ENCODE peak calls at places on chromosomes 5 and 9, in four cellular contexts. One of them, this sample, is unnamed.

GRCh38 chr9:128361296-128361980 is 9.7 kb upstream of the URM1 start:
- DNase-seq in effector CD4-positive, alpha-beta T cell: no peak
- DNase-seq in activated T-helper 9 cell treated with anti-CD3 and anti-CD28 coated beads, Interleukin-2, amount 50 U/mL, for 16 hours: no peak
- DNase-seq in GM13977: no peak
- DNase-seq in this sample: no peak

GRCh38 chr5:44603496-44604272 is 205.1 kb upstream of the MRPS30 start:
- DNase-seq in effector CD4-positive, alpha-beta T cell: no peak
- DNase-seq in activated T-helper 9 cell treated with anti-CD3 and anti-CD28 coated beads, Interleukin-2, amount 50 U/mL, for 16 hours: no peak
- DNase-seq in GM13977: no peak
- DNase-seq in this sample: no peak

GRCh38 chr5:130912088-130912487 is 253.0 kb downstream of the HINT1 start:
- DNase-seq in effector CD4-positive, alpha-beta T cell: no peak
- DNase-seq in activated T-helper 9 cell treated with anti-CD3 and anti-CD28 coated beads, Interleukin-2, amount 50 U/mL, for 16 hours: no peak
- DNase-seq in GM13977: no peak
- DNase-seq in this sample: peak

GRCh38 chr9:131019387-131020239 is 10.6 kb downstream of the LAMC3 start:
- DNase-seq in effector CD4-positive, alpha-beta T cell: no peak
- DNase-seq in activated T-helper 9 cell treated with anti-CD3 and anti-CD28 coated beads, Interleukin-2, amount 50 U/mL, for 16 hours: no peak
- DNase-seq in GM13977: no peak
- DNase-seq in this sample: no peak

GRCh38 chr9:36146666-36147065 is 10.1 kb downstream of the GLIPR2 start:
- DNase-seq in effector CD4-positive, alpha-beta T cell: no peak
- DNase-seq in activated T-helper 9 cell treated with anti-CD3 and anti-CD28 coated beads, Interleukin-2, amount 50 U/mL, for 16 hours: no peak
- DNase-seq in GM13977: no peak
- DNase-seq in this sample: no peak

GRCh38 chr5:42912184-42912766 is 100.6 kb upstream of the SELENOP start:
- DNase-seq in effector CD4-positive, alpha-beta T cell: peak
- DNase-seq in activated T-helper 9 cell treated with anti-CD3 and anti-CD28 coated beads, Interleukin-2, amount 50 U/mL, for 16 hours: peak
- DNase-seq in GM13977: no peak
- DNase-seq in this sample: peak

GRCh38 chr9:35618854-35619799 is 914 bp upstream of the CD72 start:
- DNase-seq in effector CD4-positive, alpha-beta T cell: no peak
- DNase-seq in activated T-helper 9 cell treated with anti-CD3 and anti-CD28 coated beads, Interleukin-2, amount 50 U/mL, for 16 hours: no peak
- DNase-seq in GM13977: peak
- DNase-seq in this sample: no peak

GRCh38 chr5:78727786-78728761 is 79.5 kb upstream of the LHFPL2 start:
- DNase-seq in effector CD4-positive, alpha-beta T cell: no peak
- DNase-seq in activated T-helper 9 cell treated with anti-CD3 and anti-CD28 coated beads, Interleukin-2, amount 50 U/mL, for 16 hours: no peak
- DNase-seq in GM13977: peak
- DNase-seq in this sample: no peak

GRCh38 chr5:62143268-62144229 is 162.5 kb upstream of the KIF2A start:
- DNase-seq in effector CD4-positive, alpha-beta T cell: no peak
- DNase-seq in activated T-helper 9 cell treated with anti-CD3 and anti-CD28 coated beads, Interleukin-2, amount 50 U/mL, for 16 hours: no peak
- DNase-seq in GM13977: peak
- DNase-seq in this sample: peak

GRCh38 chr5:976849-977751 is 31.5 kb upstream of the NKD2 start:
- DNase-seq in effector CD4-positive, alpha-beta T cell: no peak
- DNase-seq in activated T-helper 9 cell treated with anti-CD3 and anti-CD28 coated beads, Interleukin-2, amount 50 U/mL, for 16 hours: no peak
- DNase-seq in GM13977: no peak
- DNase-seq in this sample: no peak

GRCh38 chr9:82805027-82805426 is 257.9 kb downstream of the RASEF start:
- DNase-seq in effector CD4-positive, alpha-beta T cell: no peak
- DNase-seq in activated T-helper 9 cell treated with anti-CD3 and anti-CD28 coated beads, Interleukin-2, amount 50 U/mL, for 16 hours: no peak
- DNase-seq in GM13977: no peak
- DNase-seq in this sample: no peak

GRCh38 chr5:1417586-1418225 is 27.5 kb downstream of the SLC6A3 start:
- DNase-seq in effector CD4-positive, alpha-beta T cell: no peak
- DNase-seq in activated T-helper 9 cell treated with anti-CD3 and anti-CD28 coated beads, Interleukin-2, amount 50 U/mL, for 16 hours: no peak
- DNase-seq in GM13977: no peak
- DNase-seq in this sample: no peak

GRCh38 chr9:117134826-117135411 is 279.9 kb downstream of the ASTN2 start:
- DNase-seq in effector CD4-positive, alpha-beta T cell: no peak
- DNase-seq in activated T-helper 9 cell treated with anti-CD3 and anti-CD28 coated beads, Interleukin-2, amount 50 U/mL, for 16 hours: no peak
- DNase-seq in GM13977: no peak
- DNase-seq in this sample: no peak

GRCh38 chr9:27726244-27727141 is 153.2 kb upstream of the C9orf72 start:
- DNase-seq in effector CD4-positive, alpha-beta T cell: no peak
- DNase-seq in activated T-helper 9 cell treated with anti-CD3 and anti-CD28 coated beads, Interleukin-2, amount 50 U/mL, for 16 hours: no peak
- DNase-seq in GM13977: peak
- DNase-seq in this sample: peak

GRCh38 chr9:114371986-114372917 is 15.5 kb downstream of the AKNA start:
- DNase-seq in effector CD4-positive, alpha-beta T cell: peak
- DNase-seq in activated T-helper 9 cell treated with anti-CD3 and anti-CD28 coated beads, Interleukin-2, amount 50 U/mL, for 16 hours: no peak
- DNase-seq in GM13977: peak
- DNase-seq in this sample: no peak

GRCh38 chr5:67530609-67531255 is 334.1 kb upstream of the CD180 start:
- DNase-seq in effector CD4-positive, alpha-beta T cell: no peak
- DNase-seq in activated T-helper 9 cell treated with anti-CD3 and anti-CD28 coated beads, Interleukin-2, amount 50 U/mL, for 16 hours: no peak
- DNase-seq in GM13977: no peak
- DNase-seq in this sample: no peak

GRCh38 chr5:1882337-1883119 is at the start of gene IRX4:
- DNase-seq in effector CD4-positive, alpha-beta T cell: no peak
- DNase-seq in activated T-helper 9 cell treated with anti-CD3 and anti-CD28 coated beads, Interleukin-2, amount 50 U/mL, for 16 hours: no peak
- DNase-seq in GM13977: peak
- DNase-seq in this sample: no peak

GRCh38 chr9:134167530-134167931 is 3.2 kb upstream of the RNU6ATAC start:
- DNase-seq in effector CD4-positive, alpha-beta T cell: no peak
- DNase-seq in activated T-helper 9 cell treated with anti-CD3 and anti-CD28 coated beads, Interleukin-2, amount 50 U/mL, for 16 hours: no peak
- DNase-seq in GM13977: no peak
- DNase-seq in this sample: peak

GRCh38 chr9:37938121-37938906 is 34.4 kb upstream of the SLC25A51 start:
- DNase-seq in effector CD4-positive, alpha-beta T cell: no peak
- DNase-seq in activated T-helper 9 cell treated with anti-CD3 and anti-CD28 coated beads, Interleukin-2, amount 50 U/mL, for 16 hours: no peak
- DNase-seq in GM13977: no peak
- DNase-seq in this sample: peak

GRCh38 chr5:44332360-44332971 is 56.8 kb downstream of the FGF10 start:
- DNase-seq in effector CD4-positive, alpha-beta T cell: no peak
- DNase-seq in activated T-helper 9 cell treated with anti-CD3 and anti-CD28 coated beads, Interleukin-2, amount 50 U/mL, for 16 hours: no peak
- DNase-seq in GM13977: peak
- DNase-seq in this sample: peak

GRCh38 chr5:147193123-147193522 is 41.7 kb upstream of the STK32A start:
- DNase-seq in effector CD4-positive, alpha-beta T cell: no peak
- DNase-seq in activated T-helper 9 cell treated with anti-CD3 and anti-CD28 coated beads, Interleukin-2, amount 50 U/mL, for 16 hours: no peak
- DNase-seq in GM13977: no peak
- DNase-seq in this sample: no peak

GRCh38 chr9:114936566-114936965 is 6.2 kb upstream of the TNFSF8 start:
- DNase-seq in effector CD4-positive, alpha-beta T cell: no peak
- DNase-seq in activated T-helper 9 cell treated with anti-CD3 and anti-CD28 coated beads, Interleukin-2, amount 50 U/mL, for 16 hours: no peak
- DNase-seq in GM13977: no peak
- DNase-seq in this sample: no peak

GRCh38 chr5:15844871-15845270 is 334.7 kb downstream of the MARCHF11 start:
- DNase-seq in effector CD4-positive, alpha-beta T cell: no peak
- DNase-seq in activated T-helper 9 cell treated with anti-CD3 and anti-CD28 coated beads, Interleukin-2, amount 50 U/mL, for 16 hours: no peak
- DNase-seq in GM13977: no peak
- DNase-seq in this sample: no peak

GRCh38 chr9:87375397-87376073 is 122.1 kb upstream of the DAPK1 start:
- DNase-seq in effector CD4-positive, alpha-beta T cell: no peak
- DNase-seq in activated T-helper 9 cell treated with anti-CD3 and anti-CD28 coated beads, Interleukin-2, amount 50 U/mL, for 16 hours: no peak
- DNase-seq in GM13977: no peak
- DNase-seq in this sample: peak

GRCh38 chr5:172866802-172867748 is 33.0 kb downstream of the ERGIC1 start:
- DNase-seq in effector CD4-positive, alpha-beta T cell: no peak
- DNase-seq in activated T-helper 9 cell treated with anti-CD3 and anti-CD28 coated beads, Interleukin-2, amount 50 U/mL, for 16 hours: no peak
- DNase-seq in GM13977: no peak
- DNase-seq in this sample: no peak

GRCh38 chr5:154972476-154973080 is 31.7 kb downstream of the MRPL22 start:
- DNase-seq in effector CD4-positive, alpha-beta T cell: no peak
- DNase-seq in activated T-helper 9 cell treated with anti-CD3 and anti-CD28 coated beads, Interleukin-2, amount 50 U/mL, for 16 hours: no peak
- DNase-seq in GM13977: no peak
- DNase-seq in this sample: peak

GRCh38 chr9:93124793-93125192 is 9.3 kb downstream of the NINJ1 start:
- DNase-seq in effector CD4-positive, alpha-beta T cell: no peak
- DNase-seq in activated T-helper 9 cell treated with anti-CD3 and anti-CD28 coated beads, Interleukin-2, amount 50 U/mL, for 16 hours: no peak
- DNase-seq in GM13977: no peak
- DNase-seq in this sample: no peak

GRCh38 chr5:123350744-123351143 is 72.5 kb downstream of the CEP120 start:
- DNase-seq in effector CD4-positive, alpha-beta T cell: no peak
- DNase-seq in activated T-helper 9 cell treated with anti-CD3 and anti-CD28 coated beads, Interleukin-2, amount 50 U/mL, for 16 hours: no peak
- DNase-seq in GM13977: no peak
- DNase-seq in this sample: peak

GRCh38 chr9:34579097-34579818 is 10.3 kb downstream of the CNTFR start:
- DNase-seq in effector CD4-positive, alpha-beta T cell: no peak
- DNase-seq in activated T-helper 9 cell treated with anti-CD3 and anti-CD28 coated beads, Interleukin-2, amount 50 U/mL, for 16 hours: no peak
- DNase-seq in GM13977: no peak
- DNase-seq in this sample: no peak

GRCh38 chr5:137778772-137779564 is 24.8 kb upstream of the HNRNPA0 start:
- DNase-seq in effector CD4-positive, alpha-beta T cell: no peak
- DNase-seq in activated T-helper 9 cell treated with anti-CD3 and anti-CD28 coated beads, Interleukin-2, amount 50 U/mL, for 16 hours: no peak
- DNase-seq in GM13977: peak
- DNase-seq in this sample: peak